ENCODE peak calls at places on chromosomes 4 and X, in six cellular contexts. Y, W, L, I, J and R are unnamed samples.

GRCh38 chrX:139877710-139878414 is 55.0 kb downstream of the ATP11C start:
- DNase-seq in Y (no peak), W (no peak), L (no peak), I (no peak), J (no peak), R (no peak)

GRCh38 chr4:106347167-106347566 is 21.4 kb downstream of the GIMD1 start:
- DNase-seq in Y (no peak), W (no peak), L (no peak), I (no peak), J (no peak), R (no peak)

GRCh38 chr4:113404846-113405245 is 355.4 kb downstream of the ANK2 start:
- DNase-seq in Y (no peak), W (no peak), L (no peak), I (no peak), J (peak; percentile 38), R (no peak)

GRCh38 chr4:38164346-38164745 is 204.1 kb downstream of the PTTG2 start:
- DNase-seq in Y (no peak), W (no peak), L (no peak), I (no peak), J (no peak), R (no peak)

GRCh38 chr4:101933855-101934254 is 143.3 kb downstream of the BANK1 start:
- DNase-seq in Y (no peak), W (no peak), L (no peak), I (no peak), J (no peak), R (no peak)

GRCh38 chrX:57821703-57822375 is 88.4 kb downstream of the ZXDA start:
- DNase-seq in Y (peak; percentile 48), W (no peak), L (peak; percentile 25), I (no peak), J (peak; percentile 67), R (no peak)

GRCh38 chr4:680931-681645 is 6.7 kb downstream of the MYL5 start:
- DNase-seq in Y (no peak), W (no peak), L (no peak), I (peak; percentile 89), J (no peak), R (no peak)

GRCh38 chrX:50567636-50568035 is 97.0 kb upstream of the DGKK start:
- DNase-seq in Y (no peak), W (no peak), L (no peak), I (no peak), J (no peak), R (no peak)

GRCh38 chrX:123993326-123993725 is 31.8 kb downstream of the STAG2 start:
- DNase-seq in Y (no peak), W (no peak), L (no peak), I (no peak), J (peak; percentile 70), R (no peak)

GRCh38 chrX:75746891-75747639 is 38.0 kb downstream of the MAGEE2 start:
- DNase-seq in Y (no peak), W (no peak), L (peak; percentile 8), I (no peak), J (no peak), R (no peak)

GRCh38 chr4:55078987-55079386 is 46.4 kb downstream of the KDR start:
- DNase-seq in Y (no peak), W (no peak), L (peak; percentile 6), I (no peak), J (peak; percentile 92), R (no peak)

GRCh38 chrX:20211261-20211786 is 55.4 kb downstream of the RPS6KA3 start:
- DNase-seq in Y (no peak), W (no peak), L (no peak), I (no peak), J (no peak), R (no peak)

GRCh38 chr4:168699224-168699878 is 202.5 kb downstream of the PALLD start:
- DNase-seq in Y (no peak), W (no peak), L (no peak), I (no peak), J (no peak), R (no peak)

GRCh38 chr4:3813151-3813905 is 47.1 kb downstream of the ADRA2C start:
- DNase-seq in Y (no peak), W (no peak), L (no peak), I (no peak), J (no peak), R (no peak)

GRCh38 chrX:153379508-153379907 is 21.6 kb downstream of the PNMA6E start:
- DNase-seq in Y (no peak), W (no peak), L (no peak), I (no peak), J (no peak), R (no peak)

GRCh38 chr4:176565044-176565443 is 227.7 kb downstream of the VEGFC start:
- DNase-seq in Y (no peak), W (no peak), L (no peak), I (no peak), J (no peak), R (no peak)

GRCh38 chr4:85953651-85954018 is 406.2 kb downstream of the MAPK10 start:
- DNase-seq in Y (peak; percentile 37), W (peak; percentile 63), L (no peak), I (no peak), J (peak; percentile 63), R (no peak)

GRCh38 chrX:38699603-38700110 is 101.6 kb upstream of the MID1IP1 start:
- DNase-seq in Y (no peak), W (no peak), L (no peak), I (no peak), J (no peak), R (no peak)

GRCh38 chr4:185682236-185682635 is 129.8 kb downstream of the SORBS2 start:
- DNase-seq in Y (no peak), W (no peak), L (no peak), I (no peak), J (peak; percentile 35), R (no peak)

GRCh38 chrX:40097492-40098263 is at the start of gene BCOR:
- DNase-seq in Y (no peak), W (no peak), L (peak; percentile 65), I (peak; percentile 90), J (peak; percentile 51), R (no peak)
- TF ChIP-seq POLR2AphosphoS5 in Y (peak; percentile 88), W (peak; percentile 46), L (peak; percentile 11), I (peak; percentile 98), J (peak; percentile 71), R (no peak)

GRCh38 chr4:158873795-158874359 is 105.1 kb downstream of the FNIP2 start:
- DNase-seq in Y (peak; percentile 15), W (peak; percentile 79), L (no peak), I (no peak), J (peak; percentile 81), R (no peak)
- H3K4me3 ChIP-seq in Y (no peak overlapping the region), W (no peak overlapping the region), L (no peak overlapping the region), I (no peak overlapping the region), J (no peak overlapping the region), R (no peak overlapping the region)

GRCh38 chr4:18756661-18757060 is 735.1 kb upstream of the LCORL start:
- DNase-seq in Y (no peak), W (no peak), L (no peak), I (no peak), J (no peak), R (no peak)
- H3K9me3 ChIP-seq in Y (no peaks in the 10 kb centered on the region), W (no peaks in the 10 kb centered on the region), L (no peaks in the 10 kb centered on the region), I (peaks cover 3% of the 10 kb centered on the region), J (no peaks in the 10 kb centered on the region), R (no peaks in the 10 kb centered on the region)

GRCh38 chr4:105236202-105236916 is 89.7 kb downstream of the TET2 start:
- DNase-seq in Y (no peak), W (no peak), L (no peak), I (no peak), J (no peak), R (no peak)
- TF ChIP-seq POLR2AphosphoS5 in Y (no peak), W (no peak), L (no peak), I (no peak), J (no peak), R (no peak)